ENCODE peak calls at places on chromosome 1, in four cellular contexts. T, C, Q and M are unnamed samples. For H3K4me1, the result is how much of the 10 kb centered on the place peaks cover.

GRCh38 chr1:9573723-9574122 is 15.0 kb upstream of the TMEM201 start:
- DNase-seq in T (no peak), C (no peak), Q (no peak), M (no peak)

GRCh38 chr1:28395181-28395580 is 25.6 kb downstream of the PHACTR4 start:
- DNase-seq in T (no peak), C (peak), Q (no peak), M (no peak)

GRCh38 chr1:218209351-218209861 is 75.7 kb upstream of the RRP15 start:
- DNase-seq in T (no peak), C (peak), Q (no peak), M (no peak)

GRCh38 chr1:234474375-234474774 is 4.6 kb downstream of the TARBP1 start:
- DNase-seq in T (no peak), C (no peak), Q (no peak), M (no peak)

GRCh38 chr1:173329747-173330146 is 122.6 kb upstream of the TNFSF4 start:
- DNase-seq in T (no peak), C (peak), Q (no peak), M (no peak)

GRCh38 chr1:25045480-25046193 is 115.6 kb upstream of the RUNX3 start:
- DNase-seq in T (no peak), C (no peak), Q (no peak), M (no peak)

GRCh38 chr1:68301538-68301937 is 69.2 kb upstream of the WLS start:
- DNase-seq in T (no peak), C (peak), Q (no peak), M (no peak)

GRCh38 chr1:39494671-39495410 is 3.4 kb downstream of the BMP8A start:
- DNase-seq in T (no peak), C (no peak), Q (no peak), M (no peak)

GRCh38 chr1:109634292-109634691 is 14.7 kb downstream of the AMPD2 start:
- DNase-seq in T (no peak), C (no peak), Q (no peak), M (no peak)

GRCh38 chr1:21935891-21936365 is 1.2 kb downstream of the HSPG2 start:
- DNase-seq in T (no peak), C (no peak), Q (no peak), M (no peak)
- H3K27ac ChIP-seq in T (peak), C (peak), Q (peak), M (peak)

GRCh38 chr1:202961220-202961880 is 3.2 kb upstream of the ADIPOR1 start:
- DNase-seq in T (no peak), C (no peak), Q (no peak), M (no peak)

GRCh38 chr1:202959276-202959620 is 1.1 kb upstream of the ADIPOR1 start:
- DNase-seq in T (no peak), C (peak), Q (no peak), M (no peak)

GRCh38 chr1:202957733-202958543 is at the start of gene ADIPOR1:
- DNase-seq in T (peak), C (peak), Q (peak), M (peak)

GRCh38 chr1:202954057-202954745 is 3.9 kb downstream of the ADIPOR1 start:
- DNase-seq in T (no peak), C (no peak), Q (no peak), M (no peak)

GRCh38 chr1:202958544-202959275 is 598 bp upstream of the ADIPOR1 start:
- DNase-seq in T (no peak), C (no peak), Q (no peak), M (no peak)
- H3K4me1 ChIP-seq in T (under half), C (under half), Q (under half), M (under half)

GRCh38 chr1:22662986-22663408 is 10.0 kb downstream of the C1QB start:
- DNase-seq in T (no peak), C (no peak), Q (no peak), M (no peak)

GRCh38 chr1:22661880-22662279 is 8.8 kb downstream of the C1QB start:
- DNase-seq in T (no peak), C (no peak), Q (no peak), M (no peak)

GRCh38 chr1:22670352-22670964 is 17.4 kb downstream of the C1QB start:
- DNase-seq in T (no peak), C (no peak), Q (no peak), M (no peak)

GRCh38 chr1:22662318-22662717 is 9.3 kb downstream of the C1QB start:
- DNase-seq in T (peak), C (no peak), Q (no peak), M (no peak)

GRCh38 chr1:22665752-22666151 is 12.7 kb downstream of the C1QB start:
- DNase-seq in T (no peak), C (peak), Q (no peak), M (no peak)
- TF ChIP-seq CTCF in T (no peak), C (no peak), Q (peak), M (peak)

GRCh38 chr1:209405183-209405823 is 178.2 kb upstream of the CAMK1G start:
- DNase-seq in T (no peak), C (peak), Q (no peak), M (no peak)
- H3K27ac ChIP-seq in T (no peak), C (no peak), Q (no peak), M (peak)

GRCh38 chr1:201734776-201735175 is 94.2 kb upstream of the IPO9 start:
- DNase-seq in T (no peak), C (no peak), Q (no peak), M (no peak)
- H3K4me1 ChIP-seq in T (under half), C (under half), Q (under half), M (under half)

GRCh38 chr1:38037481-38037939 is 9.1 kb downstream of the POU3F1 start:
- DNase-seq in T (no peak), C (no peak), Q (no peak), M (no peak)
- TF ChIP-seq CTCF in T (no peak), C (peak), Q (no peak), M (peak)

GRCh38 chr1:1439550-1440261 is 4.2 kb downstream of the VWA1 start:
- DNase-seq in T (no peak), C (no peak), Q (no peak), M (peak)

GRCh38 chr1:1438531-1439381 is 3.3 kb downstream of the VWA1 start:
- DNase-seq in T (no peak), C (no peak), Q (no peak), M (peak)

GRCh38 chr1:1436634-1437032 is 1.1 kb downstream of the VWA1 start:
- DNase-seq in T (no peak), C (no peak), Q (no peak), M (no peak)

GRCh38 chr1:1437033-1437903 is 1.8 kb downstream of the VWA1 start:
- DNase-seq in T (no peak), C (no peak), Q (no peak), M (peak)

GRCh38 chr1:1437904-1438376 is 2.5 kb downstream of the VWA1 start:
- DNase-seq in T (no peak), C (peak), Q (no peak), M (peak)
- H3K27ac ChIP-seq in T (no peak), C (no peak), Q (peak), M (no peak)

GRCh38 chr1:226716577-226716976 is 22.5 kb downstream of the ITPKB start:
- DNase-seq in T (no peak), C (no peak), Q (no peak), M (no peak)
- H3K4me1 ChIP-seq in T (under half), C (under half), Q (under half), M (under half)

GRCh38 chr1:184493987-184494388 is 107.2 kb downstream of the C1orf21 start:
- DNase-seq in T (no peak), C (no peak), Q (no peak), M (no peak)

GRCh38 chr1:184502154-184502553 is 115.3 kb downstream of the C1orf21 start:
- DNase-seq in T (no peak), C (no peak), Q (no peak), M (no peak)

GRCh38 chr1:184494929-184495328 is 108.1 kb downstream of the C1orf21 start:
- DNase-seq in T (no peak), C (no peak), Q (no peak), M (no peak)

GRCh38 chr1:184499626-184500025 is 112.8 kb downstream of the C1orf21 start:
- DNase-seq in T (no peak), C (peak), Q (no peak), M (no peak)

DNA sequence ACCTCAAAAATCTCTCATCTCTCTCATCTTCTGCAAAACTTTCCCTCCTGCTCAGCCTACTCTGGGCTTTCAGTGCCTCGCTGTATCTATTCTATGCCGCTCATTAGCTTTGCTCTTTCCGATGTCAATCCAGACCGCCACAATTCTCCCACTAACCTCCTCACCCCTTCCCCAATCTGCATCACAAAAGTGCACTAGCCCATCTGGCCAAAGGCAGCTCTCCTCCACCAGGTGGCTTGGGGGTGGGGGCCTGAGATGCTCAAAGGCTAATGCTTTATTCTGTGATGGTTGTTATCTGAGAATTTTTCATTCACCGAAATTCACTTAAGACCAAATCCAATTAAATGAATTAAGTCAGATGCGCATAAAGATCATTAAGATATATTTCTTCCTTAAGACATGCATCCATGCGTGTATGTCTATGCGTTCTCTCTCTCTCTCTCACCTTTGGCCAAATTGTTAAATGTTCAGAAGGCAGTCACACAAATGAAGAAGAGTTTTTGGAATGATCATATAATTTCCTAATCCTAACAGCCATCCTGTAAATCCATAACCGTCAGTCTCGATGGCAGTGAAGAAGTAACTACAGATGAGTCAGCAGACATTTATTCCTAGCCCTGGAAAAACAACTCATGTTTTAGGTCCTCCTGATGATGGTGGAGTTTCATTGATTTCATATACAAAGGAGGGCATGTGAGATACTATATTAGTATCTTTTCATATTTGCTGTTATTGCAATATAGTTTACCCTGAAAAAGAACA is 111.3 kb downstream of the C1orf21 start:
- DNase-seq in T (no peak), C (peak), Q (no peak), M (no peak)
- TF ChIP-seq CTCF in T (no peak), C (no peak), Q (no peak), M (no peak)

DNA sequence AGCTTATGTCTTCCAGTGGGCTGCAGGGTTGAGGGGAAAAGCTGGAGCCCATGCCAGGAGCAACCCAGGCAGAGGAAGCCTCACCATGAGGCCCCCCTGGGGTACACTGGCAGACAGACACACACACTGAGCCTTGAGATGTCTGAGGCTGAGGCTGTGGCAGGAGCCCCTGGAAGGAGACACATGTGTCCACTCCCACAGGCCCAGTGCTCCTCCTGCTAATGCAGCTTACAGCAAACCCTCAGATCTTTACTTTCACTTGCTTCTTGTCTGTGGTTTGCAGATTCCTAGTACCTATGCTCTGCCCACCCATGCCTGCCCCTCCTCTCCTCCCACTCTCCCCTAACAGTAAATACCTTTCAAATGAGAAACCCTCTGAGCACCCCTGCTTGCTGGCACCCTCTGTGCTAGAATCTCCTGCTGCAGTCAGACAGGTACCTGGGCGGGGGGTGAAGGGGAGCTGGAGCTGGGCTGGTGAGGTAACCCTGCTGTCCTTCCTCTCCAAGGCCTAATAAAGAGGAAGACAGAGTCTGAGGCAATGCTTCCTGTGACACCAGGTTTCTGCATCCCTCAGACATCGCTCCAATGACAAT is 63.4 kb upstream of the NEK2 start:
- DNase-seq in T (no peak), C (peak), Q (no peak), M (no peak)
- H3K27ac ChIP-seq in T (no peak), C (no peak), Q (no peak), M (no peak)